ENCODE peak calls at places on chromosomes 4 and X, in nine cellular contexts. One of them, this sample, is unnamed.

GRCh38 chr4:152594981-152595916 is 59.4 kb upstream of the FBXW7 start:
- DNase-seq in stimulated activated CD8-positive, alpha-beta memory T cell treated with anti-CD3 and anti-CD28 coated beads, Interleukin-4, amount 100 ng/mL, for 48 hours: no peak
- DNase-seq in NCI-H2081: peak; percentile 51
- DNase-seq in NCI-H2107: peak; percentile 17
- DNase-seq in hypothalamus: no peak
- DNase-seq in T-helper 17 cell: no peak
- DNase-seq in retina: no peak
- DNase-seq in heart right ventricle: no peak
- DNase-seq in T-helper 1 cell: no peak
- DNase-seq in this sample: no peak

GRCh38 chr4:71294301-71294700 is 44.5 kb upstream of the SLC4A4 start:
- DNase-seq in stimulated activated CD8-positive, alpha-beta memory T cell treated with anti-CD3 and anti-CD28 coated beads, Interleukin-4, amount 100 ng/mL, for 48 hours: no peak
- DNase-seq in NCI-H2081: no peak
- DNase-seq in NCI-H2107: no peak
- DNase-seq in hypothalamus: no peak
- DNase-seq in T-helper 17 cell: no peak
- DNase-seq in retina: no peak
- DNase-seq in heart right ventricle: no peak
- DNase-seq in T-helper 1 cell: no peak
- DNase-seq in this sample: no peak

GRCh38 chr4:7239844-7240243 is 47.5 kb downstream of the SORCS2 start:
- DNase-seq in stimulated activated CD8-positive, alpha-beta memory T cell treated with anti-CD3 and anti-CD28 coated beads, Interleukin-4, amount 100 ng/mL, for 48 hours: no peak
- DNase-seq in NCI-H2081: no peak
- DNase-seq in NCI-H2107: no peak
- DNase-seq in hypothalamus: no peak
- DNase-seq in T-helper 17 cell: no peak
- DNase-seq in retina: no peak
- DNase-seq in heart right ventricle: no peak
- DNase-seq in T-helper 1 cell: no peak
- DNase-seq in this sample: no peak

GRCh38 chrX:106170318-106170717 is 2.2 kb downstream of the PWWP3B start:
- DNase-seq in stimulated activated CD8-positive, alpha-beta memory T cell treated with anti-CD3 and anti-CD28 coated beads, Interleukin-4, amount 100 ng/mL, for 48 hours: no peak
- DNase-seq in NCI-H2081: peak; percentile 19
- DNase-seq in NCI-H2107: no peak
- DNase-seq in hypothalamus: no peak
- DNase-seq in T-helper 17 cell: no peak
- DNase-seq in retina: peak; percentile 3
- DNase-seq in heart right ventricle: no peak
- DNase-seq in T-helper 1 cell: no peak
- DNase-seq in this sample: no peak

GRCh38 chrX:37380920-37381319 is 31.8 kb downstream of the PRRG1 start:
- DNase-seq in stimulated activated CD8-positive, alpha-beta memory T cell treated with anti-CD3 and anti-CD28 coated beads, Interleukin-4, amount 100 ng/mL, for 48 hours: no peak
- DNase-seq in NCI-H2081: no peak
- DNase-seq in NCI-H2107: no peak
- DNase-seq in hypothalamus: no peak
- DNase-seq in T-helper 17 cell: no peak
- DNase-seq in retina: no peak
- DNase-seq in heart right ventricle: peak; percentile 13
- DNase-seq in T-helper 1 cell: no peak
- DNase-seq in this sample: no peak

GRCh38 chr4:71470547-71470946 is 131.7 kb downstream of the SLC4A4 start:
- DNase-seq in stimulated activated CD8-positive, alpha-beta memory T cell treated with anti-CD3 and anti-CD28 coated beads, Interleukin-4, amount 100 ng/mL, for 48 hours: no peak
- DNase-seq in NCI-H2081: no peak
- DNase-seq in NCI-H2107: no peak
- DNase-seq in hypothalamus: no peak
- DNase-seq in T-helper 17 cell: no peak
- DNase-seq in retina: peak; percentile 16
- DNase-seq in heart right ventricle: no peak
- DNase-seq in T-helper 1 cell: no peak
- DNase-seq in this sample: no peak

GRCh38 chr4:77881460-77882295 is 19.0 kb downstream of the MRPL1 start:
- DNase-seq in stimulated activated CD8-positive, alpha-beta memory T cell treated with anti-CD3 and anti-CD28 coated beads, Interleukin-4, amount 100 ng/mL, for 48 hours: no peak
- DNase-seq in NCI-H2081: no peak
- DNase-seq in NCI-H2107: no peak
- DNase-seq in hypothalamus: no peak
- DNase-seq in T-helper 17 cell: no peak
- DNase-seq in retina: no peak
- DNase-seq in heart right ventricle: no peak
- DNase-seq in T-helper 1 cell: no peak
- DNase-seq in this sample: no peak

GRCh38 chrX:13647709-13648212 is 5.2 kb upstream of the TCEANC start:
- DNase-seq in stimulated activated CD8-positive, alpha-beta memory T cell treated with anti-CD3 and anti-CD28 coated beads, Interleukin-4, amount 100 ng/mL, for 48 hours: peak; percentile 70
- DNase-seq in NCI-H2081: peak; percentile 34
- DNase-seq in NCI-H2107: no peak
- DNase-seq in hypothalamus: no peak
- DNase-seq in T-helper 17 cell: no peak
- DNase-seq in retina: no peak
- DNase-seq in heart right ventricle: peak; percentile 43
- DNase-seq in T-helper 1 cell: peak; percentile 45
- DNase-seq in this sample: peak; percentile 56

GRCh38 chr4:23070848-23071570 is 378.3 kb downstream of the GBA3 start:
- DNase-seq in stimulated activated CD8-positive, alpha-beta memory T cell treated with anti-CD3 and anti-CD28 coated beads, Interleukin-4, amount 100 ng/mL, for 48 hours: no peak
- DNase-seq in NCI-H2081: no peak
- DNase-seq in NCI-H2107: no peak
- DNase-seq in hypothalamus: no peak
- DNase-seq in T-helper 17 cell: no peak
- DNase-seq in retina: no peak
- DNase-seq in heart right ventricle: no peak
- DNase-seq in T-helper 1 cell: no peak
- DNase-seq in this sample: no peak

GRCh38 chr4:149203256-149204001 is 612.2 kb downstream of the IQCM start:
- DNase-seq in stimulated activated CD8-positive, alpha-beta memory T cell treated with anti-CD3 and anti-CD28 coated beads, Interleukin-4, amount 100 ng/mL, for 48 hours: no peak
- DNase-seq in NCI-H2081: no peak
- DNase-seq in NCI-H2107: no peak
- DNase-seq in hypothalamus: no peak
- DNase-seq in T-helper 17 cell: no peak
- DNase-seq in retina: no peak
- DNase-seq in heart right ventricle: peak; percentile 77
- DNase-seq in T-helper 1 cell: no peak
- DNase-seq in this sample: no peak

GRCh38 chrX:144916785-144917184 is 330.5 kb upstream of the SPANXN1 start:
- DNase-seq in stimulated activated CD8-positive, alpha-beta memory T cell treated with anti-CD3 and anti-CD28 coated beads, Interleukin-4, amount 100 ng/mL, for 48 hours: no peak
- DNase-seq in NCI-H2081: no peak
- DNase-seq in NCI-H2107: no peak
- DNase-seq in hypothalamus: no peak
- DNase-seq in T-helper 17 cell: no peak
- DNase-seq in retina: no peak
- DNase-seq in heart right ventricle: no peak
- DNase-seq in T-helper 1 cell: no peak
- DNase-seq in this sample: no peak

GRCh38 chr4:82201805-82202636 is 171.8 kb downstream of the HNRNPD start:
- DNase-seq in stimulated activated CD8-positive, alpha-beta memory T cell treated with anti-CD3 and anti-CD28 coated beads, Interleukin-4, amount 100 ng/mL, for 48 hours: peak; percentile 68
- DNase-seq in NCI-H2081: peak; percentile 58
- DNase-seq in NCI-H2107: no peak
- DNase-seq in hypothalamus: no peak
- DNase-seq in T-helper 17 cell: peak; percentile 15
- DNase-seq in retina: peak; percentile 50
- DNase-seq in heart right ventricle: peak; percentile 22
- DNase-seq in T-helper 1 cell: peak; percentile 41
- DNase-seq in this sample: peak; percentile 25

GRCh38 chr4:168796362-168797106 is 213.5 kb downstream of the CBR4 start:
- DNase-seq in stimulated activated CD8-positive, alpha-beta memory T cell treated with anti-CD3 and anti-CD28 coated beads, Interleukin-4, amount 100 ng/mL, for 48 hours: no peak
- DNase-seq in NCI-H2081: no peak
- DNase-seq in NCI-H2107: no peak
- DNase-seq in hypothalamus: no peak
- DNase-seq in T-helper 17 cell: no peak
- DNase-seq in retina: no peak
- DNase-seq in heart right ventricle: no peak
- DNase-seq in T-helper 1 cell: no peak
- DNase-seq in this sample: no peak

GRCh38 chrX:152896450-152896849 is 1.4 kb upstream of the ZNF185 start:
- DNase-seq in stimulated activated CD8-positive, alpha-beta memory T cell treated with anti-CD3 and anti-CD28 coated beads, Interleukin-4, amount 100 ng/mL, for 48 hours: no peak
- DNase-seq in NCI-H2081: no peak
- DNase-seq in NCI-H2107: no peak
- DNase-seq in hypothalamus: no peak
- DNase-seq in T-helper 17 cell: no peak
- DNase-seq in retina: no peak
- DNase-seq in heart right ventricle: no peak
- DNase-seq in T-helper 1 cell: no peak
- DNase-seq in this sample: no peak

GRCh38 chr4:124907881-124908280 is 195.3 kb upstream of the ANKRD50 start:
- DNase-seq in stimulated activated CD8-positive, alpha-beta memory T cell treated with anti-CD3 and anti-CD28 coated beads, Interleukin-4, amount 100 ng/mL, for 48 hours: no peak
- DNase-seq in NCI-H2081: no peak
- DNase-seq in NCI-H2107: no peak
- DNase-seq in hypothalamus: no peak
- DNase-seq in T-helper 17 cell: no peak
- DNase-seq in retina: no peak
- DNase-seq in heart right ventricle: no peak
- DNase-seq in T-helper 1 cell: no peak
- DNase-seq in this sample: no peak

GRCh38 chr4:165651901-165652300 is 221.1 kb upstream of the TLL1 start:
- DNase-seq in stimulated activated CD8-positive, alpha-beta memory T cell treated with anti-CD3 and anti-CD28 coated beads, Interleukin-4, amount 100 ng/mL, for 48 hours: no peak
- DNase-seq in NCI-H2081: no peak
- DNase-seq in NCI-H2107: no peak
- DNase-seq in hypothalamus: no peak
- DNase-seq in T-helper 17 cell: no peak
- DNase-seq in retina: no peak
- DNase-seq in heart right ventricle: no peak
- DNase-seq in T-helper 1 cell: no peak
- DNase-seq in this sample: no peak

GRCh38 chr4:99669084-99669483 is 11.5 kb upstream of the C4orf54 start:
- DNase-seq in stimulated activated CD8-positive, alpha-beta memory T cell treated with anti-CD3 and anti-CD28 coated beads, Interleukin-4, amount 100 ng/mL, for 48 hours: no peak
- DNase-seq in NCI-H2081: no peak
- DNase-seq in NCI-H2107: no peak
- DNase-seq in hypothalamus: no peak
- DNase-seq in T-helper 17 cell: no peak
- DNase-seq in retina: no peak
- DNase-seq in heart right ventricle: no peak
- DNase-seq in T-helper 1 cell: no peak
- DNase-seq in this sample: no peak

GRCh38 chr4:101977096-101977495 is 186.6 kb downstream of the BANK1 start:
- DNase-seq in stimulated activated CD8-positive, alpha-beta memory T cell treated with anti-CD3 and anti-CD28 coated beads, Interleukin-4, amount 100 ng/mL, for 48 hours: no peak
- DNase-seq in NCI-H2081: no peak
- DNase-seq in NCI-H2107: no peak
- DNase-seq in hypothalamus: no peak
- DNase-seq in T-helper 17 cell: no peak
- DNase-seq in retina: no peak
- DNase-seq in heart right ventricle: no peak
- DNase-seq in T-helper 1 cell: no peak
- DNase-seq in this sample: no peak

GRCh38 chrX:96314974-96315373 is 369.7 kb upstream of the DIAPH2 start:
- DNase-seq in stimulated activated CD8-positive, alpha-beta memory T cell treated with anti-CD3 and anti-CD28 coated beads, Interleukin-4, amount 100 ng/mL, for 48 hours: no peak
- DNase-seq in NCI-H2081: no peak
- DNase-seq in NCI-H2107: no peak
- DNase-seq in hypothalamus: no peak
- DNase-seq in T-helper 17 cell: no peak
- DNase-seq in retina: no peak
- DNase-seq in heart right ventricle: no peak
- DNase-seq in T-helper 1 cell: no peak
- DNase-seq in this sample: no peak

GRCh38 chrX:153398275-153398960 is 2.7 kb downstream of the PNMA6E start:
- DNase-seq in stimulated activated CD8-positive, alpha-beta memory T cell treated with anti-CD3 and anti-CD28 coated beads, Interleukin-4, amount 100 ng/mL, for 48 hours: no peak
- DNase-seq in NCI-H2081: no peak
- DNase-seq in NCI-H2107: no peak
- DNase-seq in hypothalamus: no peak
- DNase-seq in T-helper 17 cell: no peak
- DNase-seq in retina: no peak
- DNase-seq in heart right ventricle: no peak
- DNase-seq in T-helper 1 cell: no peak
- DNase-seq in this sample: no peak

GRCh38 chr4:169971456-169972015 is 54.7 kb downstream of the MFAP3L start:
- DNase-seq in stimulated activated CD8-positive, alpha-beta memory T cell treated with anti-CD3 and anti-CD28 coated beads, Interleukin-4, amount 100 ng/mL, for 48 hours: no peak
- DNase-seq in NCI-H2081: no peak
- DNase-seq in NCI-H2107: no peak
- DNase-seq in hypothalamus: peak; percentile 29
- DNase-seq in T-helper 17 cell: no peak
- DNase-seq in retina: peak; percentile 38
- DNase-seq in heart right ventricle: no peak
- DNase-seq in T-helper 1 cell: no peak
- DNase-seq in this sample: no peak